ENCODE peak calls at places on chromosomes 1 and 21, in six cellular contexts. E, K, O, C, B and I are unnamed samples.

GRCh38 chr1:170660874-170661645 is 2.9 kb upstream of the PRRX1 start:
- DNase-seq in E (peak; percentile 42), K (no peak), O (no peak), C (peak; percentile 37), B (no peak), I (peak; percentile 55)

GRCh38 chr1:69167876-69168275 is 399.8 kb upstream of the LRRC7 start:
- DNase-seq in E (no peak), K (no peak), O (no peak), C (no peak), B (no peak), I (no peak)

GRCh38 chr1:209850342-209850979 is 22.7 kb downstream of the UTP25 start:
- DNase-seq in E (peak; percentile 68), K (peak; percentile 21), O (no peak), C (peak; percentile 37), B (peak; percentile 75), I (peak; percentile 82)

GRCh38 chr1:21077085-21077484 is 99.6 kb downstream of the EIF4G3 start:
- DNase-seq in E (no peak), K (no peak), O (no peak), C (peak; percentile 37), B (no peak), I (peak; percentile 68)

GRCh38 chr1:209207701-209208286 is 375.7 kb upstream of the CAMK1G start:
- DNase-seq in E (peak; percentile 83), K (no peak), O (no peak), C (peak; percentile 61), B (no peak), I (peak; percentile 78)

GRCh38 chr1:208077232-208077751 is 166.4 kb upstream of the CD34 start:
- DNase-seq in E (no peak), K (no peak), O (no peak), C (no peak), B (no peak), I (no peak)

GRCh38 chr1:43044572-43045361 is 86.1 kb upstream of the SLC2A1 start:
- DNase-seq in E (no peak), K (no peak), O (no peak), C (no peak), B (no peak), I (no peak)

GRCh38 chr1:29650041-29650400 is 413.7 kb downstream of the PTPRU start:
- DNase-seq in E (no peak), K (no peak), O (no peak), C (no peak), B (no peak), I (no peak)

GRCh38 chr21:34914239-34914638 is 134.9 kb downstream of the RUNX1 start:
- DNase-seq in E (no peak), K (no peak), O (no peak), C (no peak), B (no peak), I (no peak)

GRCh38 chr1:223726380-223727001 is 14.2 kb downstream of the CAPN2 start:
- DNase-seq in E (no peak), K (peak; percentile 35), O (peak; percentile 70), C (peak; percentile 81), B (no peak), I (peak; percentile 91)

GRCh38 chr1:53362851-53363642 is 35.2 kb upstream of the LRP8 start:
- DNase-seq in E (no peak), K (no peak), O (no peak), C (no peak), B (peak; percentile 50), I (no peak)

GRCh38 chr1:39105061-39105840 is 79.1 kb downstream of the NDUFS5 start:
- DNase-seq in E (peak; percentile 82), K (peak; percentile 32), O (peak; percentile 52), C (peak; percentile 81), B (peak; percentile 9), I (peak; percentile 82)

GRCh38 chr1:226638001-226638601 is 89.5 kb downstream of the STUM start:
- DNase-seq in E (no peak), K (no peak), O (peak; percentile 2), C (no peak), B (peak; percentile 45), I (no peak)

GRCh38 chr1:98316286-98316685 is 345.2 kb upstream of the SNX7 start:
- DNase-seq in E (no peak), K (no peak), O (no peak), C (no peak), B (no peak), I (peak; percentile 67)

GRCh38 chr1:66294692-66295384 is 239.1 kb upstream of the SGIP1 start:
- DNase-seq in E (no peak), K (no peak), O (no peak), C (no peak), B (no peak), I (peak; percentile 57)

GRCh38 chr1:26544156-26544555 is 14.6 kb downstream of the RPS6KA1 start:
- DNase-seq in E (no peak), K (no peak), O (no peak), C (no peak), B (no peak), I (no peak)

GRCh38 chr21:45257673-45258341 is 29.9 kb downstream of the POFUT2 start:
- DNase-seq in E (no peak), K (no peak), O (no peak), C (no peak), B (no peak), I (no peak)

GRCh38 chr1:183023601-183024351 is 556 bp downstream of the LAMC1 start:
- DNase-seq in E (peak; percentile 64), K (peak; percentile 56), O (no peak), C (peak; percentile 65), B (peak; percentile 84), I (peak; percentile 74)

GRCh38 chr1:6136516-6137220 is 43.5 kb downstream of the CHD5 start:
- DNase-seq in E (no peak), K (no peak), O (no peak), C (no peak), B (no peak), I (no peak)

GRCh38 chr1:227904541-227905335 is 43.0 kb downstream of the WNT9A start:
- DNase-seq in E (no peak), K (no peak), O (no peak), C (no peak), B (no peak), I (no peak)

GRCh38 chr1:108808438-108808837 is 48.5 kb downstream of the AKNAD1 start:
- DNase-seq in E (no peak), K (no peak), O (no peak), C (no peak), B (no peak), I (no peak)

GRCh38 chr1:32886012-32886827 is at the start of gene HPCA:
- DNase-seq in E (peak; percentile 98), K (peak; percentile 28), O (peak; percentile 36), C (peak; percentile 55), B (peak; percentile 83), I (peak; percentile 95)

GRCh38 chr1:45015683-45016082 is 3.6 kb downstream of the UROD start:
- DNase-seq in E (no peak), K (no peak), O (no peak), C (no peak), B (no peak), I (no peak)

GRCh38 chr21:37459575-37459974 is 93.0 kb downstream of the DYRK1A start:
- DNase-seq in E (no peak), K (no peak), O (no peak), C (no peak), B (no peak), I (no peak)

GRCh38 chr1:108703939-108704338 is 8.8 kb upstream of the FNDC7 start:
- DNase-seq in E (no peak), K (no peak), O (no peak), C (no peak), B (peak; percentile 43), I (no peak)

GRCh38 chr1:93177991-93178390 is 2.2 kb downstream of the TMED5 start:
- DNase-seq in E (no peak), K (no peak), O (no peak), C (no peak), B (no peak), I (no peak)

GRCh38 chr1:173297798-173298391 is 90.8 kb upstream of the TNFSF4 start:
- DNase-seq in E (no peak), K (no peak), O (no peak), C (no peak), B (no peak), I (no peak)

GRCh38 chr1:201693019-201693372 is 136.0 kb upstream of the IPO9 start:
- DNase-seq in E (no peak), K (no peak), O (no peak), C (no peak), B (no peak), I (no peak)

GRCh38 chr1:44377925-44378784 is 23.1 kb upstream of the ERI3 start:
- DNase-seq in E (peak; percentile 67), K (peak; percentile 39), O (peak; percentile 21), C (peak; percentile 28), B (peak; percentile 86), I (peak; percentile 75)

GRCh38 chr1:168439451-168440375 is 104.1 kb downstream of the XCL2 start:
- DNase-seq in E (peak; percentile 80), K (peak; percentile 1), O (peak; percentile 74), C (peak; percentile 53), B (peak; percentile 87), I (peak; percentile 94)